ENCODE peak calls at places on chromosomes 2 and 18, in four cellular contexts. Q is H1, U is GM12878, E is HepG2. T is an unnamed sample.

GRCh38 chr2:147149589-147150245 is 695.1 kb upstream of the ACVR2A start:
- DNase-seq in U (no peak), E (no peak), Q (no peak), T (no peak)

GRCh38 chr2:240374085-240374907 is 61.2 kb upstream of the GPC1 start:
- DNase-seq in Q (peak), E (peak), U (no peak), T (peak)

GRCh38 chr2:16088713-16089112 is 148.4 kb downstream of the MYCN start:
- DNase-seq in Q (no peak), U (no peak), E (no peak), T (no peak)

GRCh38 chr2:240988146-240988545 is 10.3 kb upstream of the SNED1 start:
- DNase-seq in E (no peak), U (no peak), Q (no peak), T (no peak)

GRCh38 chr2:216643986-216644662 is 10.9 kb downstream of the IGFBP2 start:
- DNase-seq in Q (no peak), E (no peak), U (no peak), T (no peak)

GRCh38 chr2:222568866-222569265 is 87.0 kb downstream of the FARSB start:
- DNase-seq in Q (no peak), U (no peak), E (no peak), T (no peak)

GRCh38 chr2:238638982-238639341 is 208.9 kb upstream of the TWIST2 start:
- DNase-seq in Q (no peak), E (no peak), U (no peak), T (no peak)

GRCh38 chr2:172162739-172163336 is 60.1 kb upstream of the DLX2 start:
- DNase-seq in U (no peak), E (no peak), Q (no peak), T (no peak)

GRCh38 chr18:22102948-22103663 is 66.3 kb upstream of the GATA6 start:
- DNase-seq in E (no peak), U (no peak), Q (no peak), T (no peak)
- H3K9ac ChIP-seq in E (no peak), U (no peak), Q (no peak), T (no peak)

DNA sequence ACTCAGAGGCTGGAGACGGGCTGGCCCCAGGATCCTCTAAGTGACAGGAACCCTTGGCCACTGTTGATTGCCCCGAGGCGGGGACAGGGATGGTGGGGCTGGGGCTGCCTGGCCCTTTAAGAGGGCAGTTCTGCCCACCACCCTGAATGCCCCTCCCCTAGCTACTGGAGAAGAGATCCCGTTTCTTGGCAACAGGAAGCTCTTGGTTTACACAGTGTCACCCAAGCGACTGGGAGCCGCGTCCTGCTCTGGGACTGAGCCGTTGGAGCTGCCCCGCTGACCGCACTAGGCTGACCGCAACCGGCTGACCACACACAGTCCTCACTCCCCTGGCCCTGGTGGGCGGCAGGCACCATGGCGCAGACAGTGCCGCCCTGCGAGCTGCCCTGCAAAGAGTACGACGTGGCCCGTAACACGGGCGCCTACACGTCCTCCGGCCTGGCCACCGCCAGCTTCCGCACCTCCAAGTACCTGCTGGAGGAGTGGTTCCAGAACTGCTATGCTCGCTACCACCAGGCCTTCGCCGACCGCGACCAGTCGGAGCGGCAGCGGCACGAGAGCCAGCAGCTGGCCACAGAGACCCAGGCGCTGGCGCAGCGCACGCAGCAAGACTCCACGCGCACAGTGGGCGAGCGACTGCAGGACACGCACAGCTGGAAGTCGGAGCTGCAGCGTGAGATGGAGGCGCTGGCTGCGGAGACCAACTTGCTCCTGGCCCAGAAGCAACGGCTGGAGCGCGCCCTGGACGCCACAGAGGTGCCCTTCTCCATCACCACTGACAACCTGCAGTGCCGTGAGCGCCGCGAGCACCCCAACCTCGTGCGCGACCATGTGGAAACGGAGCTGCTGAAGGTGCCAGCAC is at the start of gene TEKT4:
- DNase-seq in U (no peak), Q (no peak), E (no peak), T (no peak)
- H3K4me3 ChIP-seq in U (no peak), Q (no peak), E (no peak), T (peak)

DNA sequence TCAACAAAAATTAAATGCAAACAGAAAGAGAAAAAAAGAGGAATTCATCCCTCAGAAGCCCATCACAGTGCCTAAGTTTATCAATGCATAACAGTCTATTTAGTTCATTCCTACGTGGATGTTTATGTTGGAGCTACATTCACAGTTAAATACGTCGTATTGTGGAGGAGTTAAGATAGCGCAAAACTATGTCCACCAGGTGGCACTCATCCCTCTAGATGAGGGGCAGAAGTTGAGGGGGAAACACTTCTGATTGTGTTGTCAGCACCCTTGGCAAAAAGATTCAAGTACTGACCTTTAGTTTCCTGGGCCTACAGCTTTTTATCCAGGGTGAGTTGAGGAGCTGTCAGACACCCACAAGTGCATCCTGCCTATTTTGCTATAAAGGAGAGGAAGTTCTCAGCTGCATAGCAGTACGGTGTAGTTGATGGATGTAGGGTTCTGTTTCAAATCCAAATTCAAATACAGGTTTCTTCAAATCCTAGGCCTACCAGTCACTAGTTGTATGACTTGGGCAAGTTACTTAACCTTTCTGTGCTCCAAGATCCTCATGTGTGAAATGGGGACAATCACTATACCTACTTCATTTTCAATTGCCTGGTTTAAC is 26.8 kb upstream of the MYO1B start:
- DNase-seq in U (no peak), E (peak), Q (peak), T (peak)
- TF ChIP-seq SUZ12 in U (no peak), E (no peak), Q (no peak), T (no peak)

GRCh38 chr2:203682688-203683130 is 23.7 kb upstream of the CD28 start:
- DNase-seq in Q (no peak), U (no peak), E (no peak), T (no peak)
- H3K9ac ChIP-seq in Q (no peak), U (no peak), E (no peak), T (no peak)

DNA sequence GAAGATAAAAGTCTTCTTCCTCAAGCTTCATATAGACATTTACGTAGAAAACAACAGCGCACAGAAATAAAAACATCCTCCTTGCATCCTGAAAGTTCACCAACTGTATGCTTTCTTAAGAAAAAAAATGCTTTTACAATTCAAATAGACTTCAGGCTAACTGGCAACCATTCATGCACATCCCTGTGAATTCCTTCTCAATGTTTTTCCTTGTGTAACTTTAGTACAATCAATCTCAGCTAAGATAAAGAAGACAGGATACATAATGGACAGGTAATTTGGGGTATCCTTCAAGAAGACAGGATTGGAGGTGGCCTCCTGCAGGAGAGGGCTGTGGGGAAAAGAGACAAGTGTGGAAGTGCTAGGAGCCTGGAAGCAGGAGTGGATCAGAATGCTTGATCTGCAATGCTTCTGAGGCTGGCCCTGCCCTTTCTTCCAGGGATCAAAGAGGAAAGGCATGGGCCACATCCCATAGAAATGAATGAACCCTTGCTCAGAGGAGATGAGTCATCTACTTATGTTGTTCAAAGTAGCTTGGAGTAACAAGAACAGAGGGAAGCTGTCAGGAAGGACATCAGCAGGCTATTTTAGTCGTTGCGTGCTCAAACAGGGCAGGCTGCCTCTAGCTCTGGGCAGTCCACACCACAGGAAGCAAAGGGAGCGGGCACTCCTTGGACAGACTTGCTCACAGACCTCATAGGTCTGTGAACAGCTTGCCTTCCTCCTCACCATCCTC is 126.6 kb downstream of the TMEM131 start:
- DNase-seq in U (no peak), E (peak), Q (no peak), T (peak)
- H3K4me3 ChIP-seq in U (no peak), E (no peak), Q (no peak), T (no peak)

DNA sequence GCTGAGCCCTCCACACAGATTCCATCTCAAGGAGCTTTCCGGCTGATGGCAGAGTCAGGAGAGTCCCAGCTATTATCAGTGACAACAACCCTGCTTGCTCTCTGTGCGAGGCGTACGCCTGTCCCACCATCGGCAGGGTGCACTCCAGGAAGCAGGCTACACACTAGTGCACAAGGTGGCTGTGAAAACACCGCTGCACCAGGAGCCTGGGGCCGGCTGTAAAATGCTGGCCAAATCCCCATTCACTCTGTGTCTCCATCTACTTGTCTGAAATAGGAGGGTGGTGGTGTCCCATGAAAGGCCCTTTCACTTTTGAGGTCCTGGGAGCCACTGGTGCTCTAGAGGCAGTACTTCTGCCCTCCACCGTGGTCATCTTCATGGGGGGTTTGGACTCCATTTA is 183.2 kb upstream of the SMAD2 start:
- DNase-seq in E (no peak), Q (no peak), U (no peak), T (no peak)
- TF ChIP-seq SUZ12 in E (no peak), Q (no peak), U (no peak), T (no peak)

GRCh38 chr18:7273301-7273911 is 42.5 kb downstream of the LRRC30 start:
- DNase-seq in E (no peak), U (no peak), Q (no peak), T (no peak)

GRCh38 chr18:7269903-7270302 is 39.0 kb downstream of the LRRC30 start:
- DNase-seq in Q (no peak), E (no peak), U (no peak), T (no peak)

GRCh38 chr18:7272268-7273049 is 41.6 kb downstream of the LRRC30 start:
- DNase-seq in Q (peak), U (no peak), E (peak), T (peak)
- H3K9ac ChIP-seq in Q (no peak), U (no peak), E (peak), T (no peak)

GRCh38 chr2:693606-694005 is 16.4 kb upstream of the TMEM18 start:
- DNase-seq in U (no peak), Q (no peak), E (no peak), T (no peak)

GRCh38 chr2:691825-692224 is 14.6 kb upstream of the TMEM18 start:
- DNase-seq in Q (no peak), U (no peak), E (no peak), T (no peak)

GRCh38 chr2:692349-692748 is 15.1 kb upstream of the TMEM18 start:
- DNase-seq in U (no peak), Q (no peak), E (no peak), T (no peak)

GRCh38 chr2:694174-694573 is 17.0 kb upstream of the TMEM18 start:
- DNase-seq in U (no peak), E (no peak), Q (no peak), T (no peak)

GRCh38 chr2:692767-693166 is 15.6 kb upstream of the TMEM18 start:
- DNase-seq in E (no peak), Q (no peak), U (no peak), T (no peak)
- H3K4me3 ChIP-seq in E (no peak), Q (no peak), U (no peak), T (no peak)

GRCh38 chr2:233226511-233227031 is 24.9 kb upstream of the ATG16L1 start:
- DNase-seq in Q (no peak), E (no peak), U (no peak), T (no peak)

GRCh38 chr2:233225230-233226068 is 26.0 kb upstream of the ATG16L1 start:
- DNase-seq in U (no peak), E (no peak), Q (no peak), T (no peak)

GRCh38 chr2:233223059-233223894 is 28.2 kb upstream of the ATG16L1 start:
- DNase-seq in E (no peak), U (peak), Q (no peak), T (no peak)

GRCh38 chr2:233217892-233218377 is 33.5 kb upstream of the ATG16L1 start:
- DNase-seq in U (no peak), E (no peak), Q (no peak), T (no peak)

GRCh38 chr2:233221378-233222063 is 30.0 kb upstream of the ATG16L1 start:
- DNase-seq in Q (no peak), U (no peak), E (no peak), T (no peak)
- TF ChIP-seq SUZ12 in Q (no peak), U (no peak), E (no peak), T (no peak)

DNA sequence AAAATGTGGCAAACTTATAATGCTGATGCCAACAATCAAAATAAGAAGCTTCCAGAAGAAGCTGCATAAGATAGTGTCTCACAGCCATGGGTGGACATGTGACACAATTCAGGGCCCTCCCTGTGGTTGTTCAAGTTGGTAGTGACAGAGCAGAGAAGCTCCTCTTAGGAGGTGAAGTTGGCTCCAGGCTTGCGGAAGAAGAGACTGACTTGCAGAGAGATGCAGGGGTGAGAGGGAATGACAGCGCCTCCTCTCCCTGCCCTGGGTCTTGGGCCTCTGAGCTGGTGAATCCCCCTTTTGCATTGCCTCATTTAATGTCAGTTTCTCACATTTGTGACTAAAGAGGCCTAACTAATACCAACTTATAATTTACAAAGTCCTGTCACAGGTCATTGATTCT is 23.0 kb upstream of the RHOB start:
- DNase-seq in E (no peak), U (no peak), Q (no peak), T (no peak)
- H3K9ac ChIP-seq in E (no peak), U (no peak), Q (no peak), T (no peak)